ENCODE peak calls at places on chromosomes 1 and 21, in nine cellular contexts. One of them, this sample, is unnamed.

GRCh38 chr1:160400284-160400645 is at the start of gene VANGL2:
- DNase-seq in stomach: peak; percentile 78
- DNase-seq in lower leg skin: no peak
- DNase-seq in tibial nerve: peak; percentile 47
- DNase-seq in breast epithelium: peak; percentile 70
- DNase-seq in uterus: peak; percentile 81
- DNase-seq in A549: peak; percentile 69
- DNase-seq in heart left ventricle: peak; percentile 90
- DNase-seq in ovary: peak; percentile 92
- DNase-seq in this sample: no peak

GRCh38 chr1:115838805-115839705 is 1.9 kb downstream of the NHLH2 start:
- DNase-seq in stomach: peak; percentile 31
- DNase-seq in lower leg skin: no peak
- DNase-seq in tibial nerve: no peak
- DNase-seq in breast epithelium: peak; percentile 39
- DNase-seq in uterus: no peak
- DNase-seq in A549: no peak
- DNase-seq in heart left ventricle: peak; percentile 67
- DNase-seq in ovary: no peak
- DNase-seq in this sample: no peak

GRCh38 chr1:234369784-234370183 is 3.5 kb upstream of the COA6 start:
- DNase-seq in stomach: no peak
- DNase-seq in lower leg skin: no peak
- DNase-seq in tibial nerve: no peak
- DNase-seq in breast epithelium: no peak
- DNase-seq in uterus: no peak
- DNase-seq in A549: peak; percentile 75
- DNase-seq in heart left ventricle: no peak
- DNase-seq in ovary: no peak
- DNase-seq in this sample: no peak

GRCh38 chr1:244060691-244061090 is 9.6 kb downstream of the ZBTB18 start:
- DNase-seq in stomach: no peak
- DNase-seq in lower leg skin: no peak
- DNase-seq in tibial nerve: no peak
- DNase-seq in breast epithelium: no peak
- DNase-seq in uterus: no peak
- DNase-seq in A549: no peak
- DNase-seq in heart left ventricle: no peak
- DNase-seq in ovary: no peak
- DNase-seq in this sample: no peak

GRCh38 chr1:59733443-59734141 is 81.2 kb upstream of the HOOK1 start:
- DNase-seq in stomach: no peak
- DNase-seq in lower leg skin: no peak
- DNase-seq in tibial nerve: no peak
- DNase-seq in breast epithelium: no peak
- DNase-seq in uterus: no peak
- DNase-seq in A549: no peak
- DNase-seq in heart left ventricle: no peak
- DNase-seq in ovary: no peak
- DNase-seq in this sample: no peak

GRCh38 chr1:36889478-36889845 is 144.9 kb downstream of the GRIK3 start:
- DNase-seq in stomach: no peak
- DNase-seq in lower leg skin: no peak
- DNase-seq in tibial nerve: peak; percentile 1
- DNase-seq in breast epithelium: no peak
- DNase-seq in uterus: no peak
- DNase-seq in A549: no peak
- DNase-seq in heart left ventricle: no peak
- DNase-seq in ovary: no peak
- DNase-seq in this sample: no peak

GRCh38 chr1:56824956-56825355 is 5.8 kb upstream of the FYB2 start:
- DNase-seq in stomach: no peak
- DNase-seq in lower leg skin: no peak
- DNase-seq in tibial nerve: no peak
- DNase-seq in breast epithelium: no peak
- DNase-seq in uterus: no peak
- DNase-seq in A549: no peak
- DNase-seq in heart left ventricle: no peak
- DNase-seq in ovary: no peak
- DNase-seq in this sample: no peak

GRCh38 chr1:163561570-163562295 is 240.0 kb downstream of the NUF2 start:
- DNase-seq in stomach: no peak
- DNase-seq in lower leg skin: no peak
- DNase-seq in tibial nerve: no peak
- DNase-seq in breast epithelium: no peak
- DNase-seq in uterus: no peak
- DNase-seq in A549: peak; percentile 8
- DNase-seq in heart left ventricle: no peak
- DNase-seq in ovary: no peak
- DNase-seq in this sample: no peak

GRCh38 chr1:225535280-225535679 is 107.4 kb upstream of the LBR start:
- DNase-seq in stomach: no peak
- DNase-seq in lower leg skin: no peak
- DNase-seq in tibial nerve: no peak
- DNase-seq in breast epithelium: no peak
- DNase-seq in uterus: no peak
- DNase-seq in A549: no peak
- DNase-seq in heart left ventricle: no peak
- DNase-seq in ovary: no peak
- DNase-seq in this sample: no peak

GRCh38 chr1:52127181-52128175 is 14.4 kb upstream of the ZFYVE9 start:
- DNase-seq in stomach: no peak
- DNase-seq in lower leg skin: no peak
- DNase-seq in tibial nerve: peak; percentile 38
- DNase-seq in breast epithelium: no peak
- DNase-seq in uterus: peak; percentile 32
- DNase-seq in A549: peak; percentile 59
- DNase-seq in heart left ventricle: no peak
- DNase-seq in ovary: peak; percentile 31
- DNase-seq in this sample: no peak

GRCh38 chr21:35925497-35925896 is 134.8 kb downstream of the SETD4 start:
- DNase-seq in stomach: peak; percentile 39
- DNase-seq in lower leg skin: peak; percentile 28
- DNase-seq in tibial nerve: no peak
- DNase-seq in breast epithelium: peak; percentile 30
- DNase-seq in uterus: peak; percentile 42
- DNase-seq in A549: no peak
- DNase-seq in heart left ventricle: no peak
- DNase-seq in ovary: no peak
- DNase-seq in this sample: no peak

GRCh38 chr1:171740987-171741871 is 636 bp downstream of the VAMP4 start:
- DNase-seq in stomach: peak; percentile 33
- DNase-seq in lower leg skin: peak; percentile 42
- DNase-seq in tibial nerve: peak; percentile 51
- DNase-seq in breast epithelium: peak; percentile 37
- DNase-seq in uterus: peak; percentile 44
- DNase-seq in A549: peak; percentile 24
- DNase-seq in heart left ventricle: peak; percentile 59
- DNase-seq in ovary: peak; percentile 42
- DNase-seq in this sample: peak; percentile 80

GRCh38 chr1:153399401-153400055 is 8.7 kb upstream of the S100A8 start:
- DNase-seq in stomach: no peak
- DNase-seq in lower leg skin: no peak
- DNase-seq in tibial nerve: no peak
- DNase-seq in breast epithelium: peak; percentile 7
- DNase-seq in uterus: no peak
- DNase-seq in A549: no peak
- DNase-seq in heart left ventricle: no peak
- DNase-seq in ovary: no peak
- DNase-seq in this sample: no peak

GRCh38 chr1:46522184-46522968 is 29.1 kb downstream of the KNCN start:
- DNase-seq in stomach: peak; percentile 58
- DNase-seq in lower leg skin: peak; percentile 53
- DNase-seq in tibial nerve: peak; percentile 45
- DNase-seq in breast epithelium: peak; percentile 46
- DNase-seq in uterus: no peak
- DNase-seq in A549: peak; percentile 53
- DNase-seq in heart left ventricle: peak; percentile 42
- DNase-seq in ovary: peak; percentile 31
- DNase-seq in this sample: no peak

GRCh38 chr1:75198761-75199160 is 64.6 kb downstream of the LHX8 start:
- DNase-seq in stomach: no peak
- DNase-seq in lower leg skin: no peak
- DNase-seq in tibial nerve: no peak
- DNase-seq in breast epithelium: no peak
- DNase-seq in uterus: no peak
- DNase-seq in A549: peak; percentile 6
- DNase-seq in heart left ventricle: no peak
- DNase-seq in ovary: no peak
- DNase-seq in this sample: no peak

GRCh38 chr1:73644198-73644597 is 553.8 kb downstream of the LRRIQ3 start:
- DNase-seq in stomach: no peak
- DNase-seq in lower leg skin: no peak
- DNase-seq in tibial nerve: no peak
- DNase-seq in breast epithelium: no peak
- DNase-seq in uterus: no peak
- DNase-seq in A549: no peak
- DNase-seq in heart left ventricle: no peak
- DNase-seq in ovary: no peak
- DNase-seq in this sample: no peak

GRCh38 chr1:156847591-156848460 is 11.1 kb downstream of the INSRR start:
- DNase-seq in stomach: no peak
- DNase-seq in lower leg skin: no peak
- DNase-seq in tibial nerve: no peak
- DNase-seq in breast epithelium: no peak
- DNase-seq in uterus: no peak
- DNase-seq in A549: no peak
- DNase-seq in heart left ventricle: no peak
- DNase-seq in ovary: no peak
- DNase-seq in this sample: no peak
- H3K4me3 ChIP-seq in stomach: no peak overlapping the region
- H3K4me3 ChIP-seq in lower leg skin: no peak overlapping the region
- H3K4me3 ChIP-seq in tibial nerve: no peak overlapping the region
- H3K4me3 ChIP-seq in breast epithelium: no peak overlapping the region
- H3K4me3 ChIP-seq in uterus: no peak overlapping the region
- H3K4me3 ChIP-seq in A549: no peak overlapping the region
- H3K4me3 ChIP-seq in heart left ventricle: no peak overlapping the region
- H3K4me3 ChIP-seq in ovary: no peak overlapping the region
- H3K4me3 ChIP-seq in this sample: no peak overlapping the region

DNA sequence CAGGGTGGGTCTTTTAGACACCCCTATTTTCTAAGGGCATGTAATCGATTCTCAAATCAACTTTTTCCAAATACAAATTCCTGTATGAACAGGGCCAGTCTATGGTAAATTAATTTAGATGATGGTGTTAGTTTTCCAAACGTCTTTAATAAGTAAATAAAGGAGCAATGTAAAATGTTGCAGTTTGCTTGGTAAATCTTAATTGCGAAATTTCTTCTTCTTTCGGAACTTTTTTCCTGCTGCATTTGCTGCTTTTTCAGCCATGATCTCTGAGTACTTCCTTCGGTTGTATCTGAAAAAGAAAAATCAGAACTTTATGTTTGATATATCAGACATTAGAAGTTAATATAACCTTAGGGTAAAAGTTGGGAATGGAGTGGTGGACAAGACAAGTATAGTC is 9.4 kb downstream of the DNTTIP2 start:
- DNase-seq in stomach: no peak
- DNase-seq in lower leg skin: no peak
- DNase-seq in tibial nerve: no peak
- DNase-seq in breast epithelium: no peak
- DNase-seq in uterus: no peak
- DNase-seq in A549: no peak
- DNase-seq in heart left ventricle: no peak
- DNase-seq in ovary: no peak
- DNase-seq in this sample: no peak
- TF ChIP-seq POLR2A in stomach: no peak
- TF ChIP-seq POLR2A in lower leg skin: no peak
- TF ChIP-seq POLR2A in tibial nerve: no peak
- TF ChIP-seq POLR2A in breast epithelium: no peak
- TF ChIP-seq POLR2A in uterus: no peak
- TF ChIP-seq POLR2A in A549: no peak
- TF ChIP-seq POLR2A in heart left ventricle: no peak
- TF ChIP-seq POLR2A in ovary: no peak
- TF ChIP-seq POLR2A in this sample: no peak

GRCh38 chr1:27569088-27569459 is 34.9 kb downstream of the AHDC1 start:
- DNase-seq in stomach: no peak
- DNase-seq in lower leg skin: no peak
- DNase-seq in tibial nerve: no peak
- DNase-seq in breast epithelium: no peak
- DNase-seq in uterus: peak; percentile 39
- DNase-seq in A549: no peak
- DNase-seq in heart left ventricle: no peak
- DNase-seq in ovary: no peak
- DNase-seq in this sample: no peak
- H3K4me3 ChIP-seq in stomach: peak overlapping the region; percentile 39
- H3K4me3 ChIP-seq in lower leg skin: no peak overlapping the region
- H3K4me3 ChIP-seq in tibial nerve: peak overlapping the region; percentile 49
- H3K4me3 ChIP-seq in breast epithelium: peak overlapping the region; percentile 61
- H3K4me3 ChIP-seq in uterus: peak overlapping the region; percentile 31
- H3K4me3 ChIP-seq in A549: peak overlapping the region; percentile 44
- H3K4me3 ChIP-seq in heart left ventricle: no peak overlapping the region
- H3K4me3 ChIP-seq in ovary: peak overlapping the region; percentile 34
- H3K4me3 ChIP-seq in this sample: peak overlapping the region; percentile 39

GRCh38 chr1:151343587-151343986 is 3.5 kb downstream of the RFX5 start:
- DNase-seq in stomach: no peak
- DNase-seq in lower leg skin: no peak
- DNase-seq in tibial nerve: no peak
- DNase-seq in breast epithelium: no peak
- DNase-seq in uterus: no peak
- DNase-seq in A549: no peak
- DNase-seq in heart left ventricle: no peak
- DNase-seq in ovary: no peak
- DNase-seq in this sample: no peak

GRCh38 chr1:151340870-151341754 is 5.9 kb downstream of the RFX5 start:
- DNase-seq in stomach: no peak
- DNase-seq in lower leg skin: peak; percentile 35
- DNase-seq in tibial nerve: peak; percentile 73
- DNase-seq in breast epithelium: no peak
- DNase-seq in uterus: peak; percentile 53
- DNase-seq in A549: peak; percentile 84
- DNase-seq in heart left ventricle: no peak
- DNase-seq in ovary: no peak
- DNase-seq in this sample: no peak

GRCh38 chr1:151342562-151342961 is 4.5 kb downstream of the RFX5 start:
- DNase-seq in stomach: no peak
- DNase-seq in lower leg skin: no peak
- DNase-seq in tibial nerve: no peak
- DNase-seq in breast epithelium: no peak
- DNase-seq in uterus: no peak
- DNase-seq in A549: no peak
- DNase-seq in heart left ventricle: no peak
- DNase-seq in ovary: no peak
- DNase-seq in this sample: no peak

GRCh38 chr1:151346082-151346768 is 827 bp downstream of the RFX5 start:
- DNase-seq in stomach: no peak
- DNase-seq in lower leg skin: no peak
- DNase-seq in tibial nerve: no peak
- DNase-seq in breast epithelium: no peak
- DNase-seq in uterus: no peak
- DNase-seq in A549: no peak
- DNase-seq in heart left ventricle: no peak
- DNase-seq in ovary: no peak
- DNase-seq in this sample: no peak

DNA sequence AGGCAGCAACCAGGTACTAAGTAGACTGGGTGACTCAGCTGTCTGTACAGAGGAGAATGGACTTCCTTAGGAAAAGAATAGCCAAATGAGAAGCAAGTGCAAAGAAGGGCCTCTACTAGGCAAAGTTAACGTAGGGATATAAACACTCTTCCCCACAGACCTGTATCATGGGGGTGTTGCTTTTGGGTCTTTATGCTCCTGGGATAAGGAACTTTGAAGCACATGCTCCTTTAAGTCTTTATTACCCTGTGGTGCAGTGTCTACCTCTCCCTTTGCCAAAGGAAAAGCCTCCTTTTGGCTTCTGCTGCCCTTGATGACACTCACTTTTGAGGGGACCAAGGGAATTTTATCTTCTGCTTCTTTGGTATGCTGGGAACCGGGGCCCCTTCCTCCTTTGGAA is 5.0 kb downstream of the RFX5 start:
- DNase-seq in stomach: no peak
- DNase-seq in lower leg skin: no peak
- DNase-seq in tibial nerve: no peak
- DNase-seq in breast epithelium: no peak
- DNase-seq in uterus: no peak
- DNase-seq in A549: no peak
- DNase-seq in heart left ventricle: no peak
- DNase-seq in ovary: no peak
- DNase-seq in this sample: no peak
- TF ChIP-seq POLR2A in stomach: no peak
- TF ChIP-seq POLR2A in lower leg skin: no peak
- TF ChIP-seq POLR2A in tibial nerve: no peak
- TF ChIP-seq POLR2A in breast epithelium: no peak
- TF ChIP-seq POLR2A in uterus: no peak
- TF ChIP-seq POLR2A in A549: no peak
- TF ChIP-seq POLR2A in heart left ventricle: no peak
- TF ChIP-seq POLR2A in ovary: no peak
- TF ChIP-seq POLR2A in this sample: no peak